ENCODE peak calls at places on chromosomes 3 and 15, in five cellular contexts. H, Z, P, O and J are unnamed samples.
A peak's percentile ranks its signal among the peaks of the same experiment; 100 is the strongest.

GRCh38 chr3:48222616-48223513 is at the start of gene CAMP:
- DNase-seq in H (peak; percentile 33), Z (peak; percentile 84), P (peak; percentile 24), O (peak; percentile 70), J (no peak)

GRCh38 chr3:65484964-65485363 is 553.8 kb downstream of the MAGI1 start:
- DNase-seq in H (no peak), Z (no peak), P (no peak), O (no peak), J (no peak)

GRCh38 chr3:18033581-18033980 is 291.1 kb upstream of the TBC1D5 start:
- DNase-seq in H (no peak), Z (no peak), P (no peak), O (no peak), J (no peak)

GRCh38 chr15:45116482-45117326 is 2.6 kb downstream of the DUOXA2 start:
- DNase-seq in H (no peak), Z (no peak), P (no peak), O (no peak), J (peak; percentile 56)

GRCh38 chr3:107061466-107061865 is 315.8 kb upstream of the CCDC54 start:
- DNase-seq in H (no peak), Z (no peak), P (no peak), O (no peak), J (no peak)

GRCh38 chr15:63086967-63087366 is 34.7 kb upstream of the LACTB start:
- DNase-seq in H (no peak), Z (no peak), P (no peak), O (no peak), J (no peak)

GRCh38 chr3:45145681-45146614 is at the start of gene CDCP1:
- DNase-seq in H (no peak), Z (no peak), P (peak; percentile 54), O (no peak), J (peak; percentile 83)

GRCh38 chr3:194714564-194714963 is 28.9 kb downstream of the FAM43A start:
- DNase-seq in H (no peak), Z (no peak), P (no peak), O (no peak), J (no peak)

GRCh38 chr3:492586-493296 is 296.2 kb downstream of the CHL1 start:
- DNase-seq in H (no peak), Z (no peak), P (no peak), O (no peak), J (peak; percentile 17)

GRCh38 chr3:169658311-169658931 is 5.1 kb downstream of the MECOM start:
- DNase-seq in H (no peak), Z (no peak), P (no peak), O (no peak), J (peak; percentile 57)

GRCh38 chr15:91055548-91056331 is 33.3 kb upstream of the VPS33B start:
- DNase-seq in H (peak; percentile 85), Z (peak; percentile 11), P (peak; percentile 46), O (peak; percentile 38), J (peak; percentile 93)

GRCh38 chr15:78265752-78266224 is 1.4 kb downstream of the DNAJA4 start:
- DNase-seq in H (no peak), Z (no peak), P (no peak), O (no peak), J (no peak)

GRCh38 chr3:13718000-13718399 is 161.9 kb downstream of the WNT7A start:
- DNase-seq in H (no peak), Z (no peak), P (no peak), O (no peak), J (no peak)

GRCh38 chr3:140292684-140293083 is 357.7 kb downstream of the CLSTN2 start:
- DNase-seq in H (no peak), Z (no peak), P (no peak), O (no peak), J (no peak)

GRCh38 chr3:53163459-53164387 is 2.7 kb downstream of the PRKCD start:
- DNase-seq in H (no peak), Z (no peak), P (peak; percentile 14), O (no peak), J (no peak)

GRCh38 chr15:41820791-41821423 is 7.0 kb upstream of the JMJD7 start:
- DNase-seq in H (no peak), Z (no peak), P (no peak), O (no peak), J (no peak)

GRCh38 chr3:102180291-102180931 is 254.4 kb upstream of the ZPLD1 start:
- DNase-seq in H (peak; percentile 81), Z (no peak), P (no peak), O (no peak), J (no peak)

GRCh38 chr15:86892774-86893449 is 813.2 kb downstream of the AGBL1 start:
- DNase-seq in H (no peak), Z (no peak), P (no peak), O (no peak), J (peak; percentile 36)

GRCh38 chr3:112642912-112643506 is 2.1 kb upstream of the CCDC80 start:
- DNase-seq in H (peak; percentile 94), Z (peak; percentile 46), P (peak; percentile 87), O (peak; percentile 68), J (peak; percentile 96)

GRCh38 chr3:151230644-151231043 is 27.6 kb upstream of the GPR171 start:
- DNase-seq in H (no peak), Z (no peak), P (no peak), O (no peak), J (no peak)

GRCh38 chr15:25946241-25946786 is 83.2 kb upstream of the ATP10A start:
- DNase-seq in H (no peak), Z (no peak), P (no peak), O (no peak), J (peak; percentile 34)

GRCh38 chr3:119319311-119319710 is 25.1 kb downstream of the ARHGAP31 start:
- DNase-seq in H (no peak), Z (no peak), P (no peak), O (no peak), J (no peak)

GRCh38 chr3:147775816-147776530 is 366.8 kb downstream of the ZIC1 start:
- DNase-seq in H (no peak), Z (no peak), P (no peak), O (no peak), J (no peak)

GRCh38 chr3:120853416-120853815 is 54.6 kb upstream of the STXBP5L start:
- DNase-seq in H (no peak), Z (no peak), P (peak; percentile 9), O (no peak), J (no peak)

GRCh38 chr3:107412376-107412775 is 35.1 kb downstream of the CCDC54 start:
- DNase-seq in H (no peak), Z (no peak), P (no peak), O (no peak), J (no peak)

GRCh38 chr3:127525373-127525772 is 65.2 kb downstream of the TPRA1 start:
- DNase-seq in H (peak; percentile 88), Z (no peak), P (peak; percentile 45), O (peak; percentile 27), J (no peak)

GRCh38 chr15:27172821-27173220 is 201.8 kb downstream of the GABRG3 start:
- DNase-seq in H (no peak), Z (no peak), P (no peak), O (no peak), J (no peak)

GRCh38 chr3:97988784-97989568 is 16.7 kb upstream of the RIOX2 start:
- DNase-seq in H (no peak), Z (no peak), P (no peak), O (no peak), J (no peak)

GRCh38 chr3:46690798-46691197 is 2.7 kb downstream of the ALS2CL start:
- DNase-seq in H (peak; percentile 29), Z (no peak), P (no peak), O (no peak), J (no peak)

GRCh38 chr15:73244333-73244732 is 124.4 kb downstream of the HCN4 start:
- DNase-seq in H (peak; percentile 54), Z (no peak), P (peak; percentile 41), O (peak; percentile 31), J (peak; percentile 76)

GRCh38 chr15:79682851-79683288 is 213.9 kb downstream of the MTHFS start:
- DNase-seq in H (peak; percentile 67), Z (no peak), P (no peak), O (no peak), J (no peak)

GRCh38 chr3:46541856-46542255 is 24.2 kb downstream of the LRRC2 start:
- DNase-seq in H (no peak), Z (no peak), P (no peak), O (no peak), J (no peak)

GRCh38 chr3:41288785-41289184 is 89.5 kb downstream of the CTNNB1 start:
- DNase-seq in H (no peak), Z (no peak), P (peak; percentile 27), O (no peak), J (peak; percentile 37)

GRCh38 chr3:123652346-123652984 is 67.6 kb upstream of the HACD2 start:
- DNase-seq in H (peak; percentile 58), Z (no peak), P (peak; percentile 64), O (peak; percentile 62), J (peak; percentile 88)
- TF ChIP-seq JUNB in H (no peak), Z (no peak), P (no peak), O (no peak), J (no peak)

GRCh38 chr3:23162939-23163338 is 40.2 kb upstream of the UBE2E2 start:
- DNase-seq in H (no peak), Z (peak; percentile 64), P (no peak), O (no peak), J (no peak)

GRCh38 chr3:23159929-23160328 is 43.2 kb upstream of the UBE2E2 start:
- DNase-seq in H (peak; percentile 32), Z (no peak), P (no peak), O (no peak), J (no peak)

GRCh38 chr3:23161308-23161707 is 41.8 kb upstream of the UBE2E2 start:
- DNase-seq in H (no peak), Z (no peak), P (no peak), O (no peak), J (no peak)

GRCh38 chr3:23165571-23165970 is 37.6 kb upstream of the UBE2E2 start:
- DNase-seq in H (no peak), Z (no peak), P (no peak), O (no peak), J (no peak)

GRCh38 chr3:23161896-23162570 is 41.1 kb upstream of the UBE2E2 start:
- DNase-seq in H (no peak), Z (peak; percentile 69), P (no peak), O (no peak), J (no peak)
- H3K4me3 ChIP-seq in H (no peak overlapping the region), Z (peak overlapping the region; percentile 19), P (no peak overlapping the region), O (no peak overlapping the region), J (no peak overlapping the region)

GRCh38 chr3:188947983-188948657 is 223.7 kb upstream of the TPRG1 start:
- DNase-seq in H (peak; percentile 85), Z (no peak), P (no peak), O (no peak), J (peak; percentile 89)
- H3K4me2 ChIP-seq in H (peak overlapping the region; percentile 84), Z (no peak overlapping the region), P (no peak overlapping the region), O (no peak overlapping the region), J (peak overlapping the region; percentile 77)

DNA sequence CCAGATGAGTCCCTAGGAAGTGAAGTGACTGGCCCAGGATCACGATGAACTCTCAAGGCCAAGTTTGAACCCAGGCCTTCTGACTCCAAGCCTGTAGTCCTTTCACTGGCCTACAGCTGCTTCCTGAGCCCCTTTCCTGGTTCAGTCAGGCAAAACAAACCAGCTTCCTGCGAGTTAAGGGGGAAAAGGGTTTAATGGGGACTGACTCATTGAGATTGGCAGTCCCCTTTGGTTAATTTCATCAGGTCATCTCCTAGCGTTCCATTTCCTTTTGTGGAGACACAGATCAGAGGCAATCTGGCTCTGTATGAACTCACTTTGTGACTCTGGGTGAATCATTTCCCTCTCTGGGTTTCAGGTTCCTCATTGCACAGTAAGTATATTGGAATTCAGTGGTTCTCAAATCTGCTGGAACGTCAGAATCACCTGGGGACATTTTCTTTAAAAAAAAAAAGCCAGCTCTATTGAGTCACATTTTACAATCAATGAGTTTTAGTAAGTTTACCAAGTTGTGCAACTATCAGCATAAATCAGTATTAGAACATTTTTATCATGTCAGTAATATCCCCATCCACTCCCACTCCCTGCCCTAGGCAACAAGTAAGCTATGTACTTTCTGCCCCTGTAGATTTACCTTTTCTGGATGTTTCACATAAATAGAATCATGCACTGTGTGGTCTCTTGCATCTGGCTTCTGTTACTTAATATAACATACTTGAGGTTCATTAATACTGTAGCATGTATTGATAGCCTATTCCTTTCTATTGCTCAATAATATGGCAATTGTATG is 180.2 kb downstream of the THSD4 start:
- DNase-seq in H (peak; percentile 99), Z (no peak), P (no peak), O (peak; percentile 12), J (no peak)
- TF ChIP-seq JUNB in H (peak; percentile 98), Z (no peak), P (no peak), O (no peak), J (no peak)